ENCODE peak calls at places on chromosomes 13 and 19, in six cellular contexts. H is SW 1271, O is pancreas, F is Peyer's patch, M is AG04449, E is fibroblast of the aortic adventitia. T is an unnamed sample.

GRCh38 chr13:97875218-97875617 is 78.3 kb upstream of the IPO5 start:
- DNase-seq in O (no peak), H (no peak), E (no peak), M (no peak), F (no peak), T (no peak)

GRCh38 chr13:40139896-40140520 is 484.5 kb downstream of the COG6 start:
- DNase-seq in E (no peak), M (no peak), O (no peak), H (no peak), F (no peak), T (no peak)

GRCh38 chr19:13255719-13256059 is 105.5 kb downstream of the IER2 start:
- DNase-seq in M (no peak), O (no peak), E (no peak), F (no peak), H (no peak), T (no peak)

GRCh38 chr13:40190656-40191100 is 475.8 kb downstream of the FOXO1 start:
- DNase-seq in F (no peak), O (peak; percentile 51), H (no peak), M (peak; percentile 1), E (peak; percentile 82), T (no peak)

GRCh38 chr13:23947893-23948292 is 50.6 kb upstream of the C1QTNF9B start:
- DNase-seq in F (no peak), O (no peak), H (no peak), E (no peak), M (no peak), T (no peak)

GRCh38 chr19:32224371-32225244 is 120.8 kb upstream of the ZNF507 start:
- DNase-seq in F (peak; percentile 78), O (peak; percentile 68), E (peak; percentile 28), M (no peak), H (no peak), T (peak; percentile 92)

GRCh38 chr19:33631628-33631995 is 9.9 kb downstream of the CHST8 start:
- DNase-seq in H (no peak), M (no peak), F (no peak), O (no peak), E (no peak), T (no peak)

GRCh38 chr19:40365613-40366401 is 17.3 kb downstream of the PLD3 start:
- DNase-seq in E (peak; percentile 43), O (peak; percentile 43), H (no peak), F (peak; percentile 72), M (no peak), T (no peak)

GRCh38 chr13:111215081-111216047 is 100.3 kb downstream of the ARHGEF7 start:
- DNase-seq in E (no peak), H (no peak), F (no peak), M (no peak), O (no peak), T (peak; percentile 74)

GRCh38 chr19:50475736-50476223 is 527 bp upstream of the EMC10 start:
- DNase-seq in E (no peak), M (no peak), H (no peak), F (no peak), O (no peak), T (no peak)

GRCh38 chr19:35223084-35223790 is 5.3 kb downstream of the FAM187B start:
- DNase-seq in M (no peak), O (no peak), E (no peak), F (no peak), H (no peak), T (no peak)

GRCh38 chr13:99922631-99923404 is 48.7 kb downstream of the ZIC5 start:
- DNase-seq in O (no peak), F (peak; percentile 72), M (no peak), H (no peak), E (no peak), T (no peak)

GRCh38 chr19:49591731-49592485 is 926 bp downstream of the PRR12 start:
- DNase-seq in E (peak; percentile 41), F (peak; percentile 64), H (peak; percentile 29), M (no peak), O (peak; percentile 59), T (peak; percentile 47)

GRCh38 chr13:18998389-18998788 is 183.2 kb downstream of the TUBA3C start:
- DNase-seq in E (no peak), F (no peak), M (no peak), O (no peak), H (no peak), T (no peak)

GRCh38 chr13:65336106-65336603 is 1894.0 kb downstream of the PCDH9 start:
- DNase-seq in H (no peak), E (no peak), F (no peak), O (no peak), M (no peak), T (no peak)

GRCh38 chr13:32037471-32037870 is 5.9 kb downstream of the FRY start:
- DNase-seq in M (no peak), H (no peak), E (no peak), O (no peak), F (no peak), T (no peak)

GRCh38 chr13:31556376-31556775 is 182.9 kb upstream of the RXFP2 start:
- DNase-seq in H (no peak), M (peak; percentile 52), E (no peak), F (no peak), O (no peak), T (no peak)

GRCh38 chr13:32947886-32948285 is 68.3 kb upstream of the KL start:
- DNase-seq in E (no peak), F (no peak), H (no peak), M (no peak), O (no peak), T (no peak)

GRCh38 chr13:77514336-77514726 is 21.2 kb upstream of the SCEL start:
- DNase-seq in E (no peak), F (no peak), O (no peak), H (no peak), M (no peak), T (no peak)

GRCh38 chr19:36409841-36410240 is 8.6 kb downstream of the ZFP82 start:
- DNase-seq in M (no peak), F (no peak), H (no peak), E (peak; percentile 3), O (no peak), T (no peak)

GRCh38 chr19:49861127-49861526 is 6.2 kb downstream of the PNKP start:
- DNase-seq in H (no peak), F (peak; percentile 70), O (peak; percentile 26), M (no peak), E (no peak), T (no peak)

GRCh38 chr13:29978211-29978610 is 127.8 kb upstream of the UBL3 start:
- DNase-seq in F (no peak), H (no peak), M (no peak), E (peak; percentile 47), O (no peak), T (no peak)

GRCh38 chr13:48402325-48402962 is 10.5 kb downstream of the LPAR6 start:
- DNase-seq in E (peak; percentile 11), O (no peak), M (no peak), F (no peak), H (no peak), T (no peak)

GRCh38 chr19:31525610-31526147 is 176.4 kb upstream of the TSHZ3 start:
- DNase-seq in E (no peak), H (no peak), O (no peak), M (no peak), F (no peak), T (no peak)

GRCh38 chr19:50167314-50167721 is 4.2 kb upstream of the IZUMO2 start:
- DNase-seq in F (peak; percentile 60), H (no peak), E (no peak), O (peak; percentile 69), M (no peak), T (no peak)

GRCh38 chr19:15897738-15898276 is at the start of gene CYP4F2:
- DNase-seq in E (no peak), M (no peak), H (no peak), O (no peak), F (peak; percentile 89), T (no peak)

GRCh38 chr19:38784224-38784623 is 4.8 kb upstream of the LGALS7B start:
- DNase-seq in M (no peak), H (no peak), O (peak; percentile 26), E (peak; percentile 87), F (no peak), T (no peak)

GRCh38 chr13:39052944-39053343 is 14.7 kb downstream of the NHLRC3 start:
- DNase-seq in H (no peak), F (no peak), O (no peak), M (no peak), E (no peak), T (no peak)

GRCh38 chr13:87827479-87827878 is 156.3 kb downstream of the SLITRK5 start:
- DNase-seq in M (no peak), F (no peak), O (no peak), E (no peak), H (no peak), T (no peak)

GRCh38 chr19:15124572-15125231 is 17.5 kb downstream of the SYDE1 start:
- DNase-seq in F (peak; percentile 82), H (no peak), E (no peak), O (peak; percentile 45), M (no peak), T (peak; percentile 86)

GRCh38 chr13:78137404-78138142 is 218.9 kb upstream of the EDNRB start:
- DNase-seq in M (peak; percentile 14), O (peak; percentile 20), F (no peak), E (peak; percentile 80), H (peak; percentile 22), T (peak; percentile 59)

GRCh38 chr13:105278797-105279425 is 1256.6 kb downstream of the EFNB2 start:
- DNase-seq in H (no peak), F (no peak), O (no peak), M (no peak), E (no peak), T (no peak)

GRCh38 chr13:28475916-28476725 is 18.8 kb downstream of the FLT1 start:
- DNase-seq in H (peak; percentile 3), O (no peak), F (no peak), M (peak; percentile 77), E (peak; percentile 97), T (no peak)

GRCh38 chr13:40458283-40459031 is 208.0 kb downstream of the FOXO1 start:
- DNase-seq in O (no peak), E (no peak), H (no peak), M (no peak), F (no peak), T (no peak)

GRCh38 chr19:34316741-34317241 is 48.2 kb upstream of the GPI start:
- DNase-seq in F (peak; percentile 53), O (no peak), M (no peak), E (no peak), H (no peak), T (no peak)

GRCh38 chr13:71149498-71150363 is 717.3 kb downstream of the DACH1 start:
- DNase-seq in O (peak; percentile 68), H (no peak), E (no peak), M (no peak), F (no peak), T (no peak)

GRCh38 chr13:80010286-80010831 is 330.6 kb downstream of the SPRY2 start:
- DNase-seq in M (no peak), E (no peak), O (no peak), F (no peak), H (no peak), T (no peak)

GRCh38 chr19:49690656-49691242 is at the start of gene CPT1C:
- DNase-seq in H (no peak), M (no peak), F (peak; percentile 74), O (peak; percentile 76), E (peak; percentile 74), T (peak; percentile 90)

GRCh38 chr13:59099182-59099950 is 1064.4 kb downstream of the DIAPH3 start:
- DNase-seq in H (no peak), E (no peak), O (no peak), M (no peak), F (no peak), T (no peak)

GRCh38 chr19:46326608-46327007 is 20.3 kb upstream of the PPP5C start:
- DNase-seq in O (no peak), F (no peak), H (no peak), E (no peak), M (no peak), T (no peak)